ENCODE peak calls at places on chromosome 22, in four cellular contexts. H is HCT116, B is HepG2, Z is SK-N-SH. T is an unnamed sample.

GRCh38 chr22:46149493-46149997 is 781 bp upstream of the PPARA start:
- DNase-seq in H (no peak), B (no peak), Z (no peak), T (no peak)

GRCh38 chr22:39979458-39979857 is 15.3 kb upstream of the FAM83F start:
- DNase-seq in H (no peak), B (no peak), Z (no peak), T (no peak)

GRCh38 chr22:44220727-44221680 is 40.3 kb downstream of the PARVG start:
- DNase-seq in H (no peak), B (no peak), Z (no peak), T (no peak)

GRCh38 chr22:50167689-50168489 is 2.6 kb upstream of the PANX2 start:
- DNase-seq in H (no peak), B (no peak), Z (no peak), T (no peak)

GRCh38 chr22:48943567-48944432 is 883.9 kb downstream of the BRD1 start:
- DNase-seq in H (no peak), B (peak; percentile 97), Z (peak; percentile 82), T (no peak)

GRCh38 chr22:19343470-19343869 is 52.0 kb upstream of the CLTCL1 start:
- DNase-seq in H (no peak), B (no peak), Z (no peak), T (no peak)

GRCh38 chr22:39745789-39746188 is 147.8 kb downstream of the ENTHD1 start:
- DNase-seq in H (no peak), B (no peak), Z (no peak), T (no peak)

GRCh38 chr22:48490513-48491411 is 1336.9 kb downstream of the BRD1 start:
- DNase-seq in H (no peak), B (no peak), Z (no peak), T (no peak)

GRCh38 chr22:48941903-48942625 is 885.6 kb downstream of the BRD1 start:
- DNase-seq in H (no peak), B (no peak), Z (no peak), T (no peak)

GRCh38 chr22:41902932-41903421 is 11.9 kb downstream of the SHISA8 start:
- DNase-seq in H (no peak), B (no peak), Z (no peak), T (no peak)

GRCh38 chr22:39178206-39179111 is 26.0 kb upstream of the CBX7 start:
- DNase-seq in H (no peak), B (no peak), Z (no peak), T (no peak)

GRCh38 chr22:46353483-46354105 is 18.1 kb downstream of the TRMU start:
- DNase-seq in H (no peak), B (no peak), Z (no peak), T (no peak)

GRCh38 chr22:21712751-21713427 is 22.7 kb downstream of the YPEL1 start:
- DNase-seq in H (peak; percentile 68), B (peak; percentile 77), Z (peak; percentile 88), T (peak; percentile 75)

GRCh38 chr22:19565921-19566598 is 41.9 kb upstream of the CLDN5 start:
- DNase-seq in H (no peak), B (no peak), Z (no peak), T (no peak)

GRCh38 chr22:22820626-22821025 is 67.0 kb upstream of the IGLL5 start:
- DNase-seq in H (no peak), B (no peak), Z (no peak), T (no peak)

GRCh38 chr22:49198705-49199084 is 629.0 kb downstream of the BRD1 start:
- DNase-seq in H (no peak), B (no peak), Z (no peak), T (no peak)

GRCh38 chr22:23063539-23064380 is 6.6 kb upstream of the GNAZ start:
- DNase-seq in H (no peak), B (no peak), Z (peak; percentile 2), T (no peak)

GRCh38 chr22:20799449-20799848 is 25.5 kb downstream of the SERPIND1 start:
- DNase-seq in H (no peak), B (no peak), Z (no peak), T (peak; percentile 27)

GRCh38 chr22:44878483-44879300 is 126.3 kb downstream of the ARHGAP8 start:
- DNase-seq in H (no peak), B (no peak), Z (no peak), T (no peak)

GRCh38 chr22:20803696-20804324 is 29.9 kb downstream of the SERPIND1 start:
- DNase-seq in H (peak; percentile 3), B (peak; percentile 40), Z (peak; percentile 71), T (peak; percentile 16)

DNA sequence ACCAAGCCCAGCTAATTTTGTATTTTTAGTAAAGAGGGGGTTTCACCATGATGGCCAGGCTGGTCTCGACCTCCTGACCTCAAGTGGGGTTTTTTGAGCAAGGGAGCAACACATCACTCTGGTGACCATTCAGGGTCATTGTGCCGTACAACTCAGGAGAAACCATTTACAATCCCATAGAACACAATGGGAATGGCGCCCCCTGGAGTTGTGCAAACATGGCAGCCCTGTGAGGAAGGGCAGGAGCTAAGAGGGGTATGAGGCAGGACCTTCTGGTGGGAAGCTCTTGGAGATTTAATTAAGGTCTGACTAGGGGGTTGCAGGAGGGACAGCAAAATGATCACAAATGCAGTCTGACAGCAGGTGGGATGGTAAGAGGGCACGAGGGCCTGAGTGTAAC is 9.2 kb upstream of the CSF2RB start:
- DNase-seq in H (no peak), B (no peak), Z (no peak), T (no peak)
- TF ChIP-seq JUND in H (no peak), B (no peak), Z (no peak), T (no peak)

DNA sequence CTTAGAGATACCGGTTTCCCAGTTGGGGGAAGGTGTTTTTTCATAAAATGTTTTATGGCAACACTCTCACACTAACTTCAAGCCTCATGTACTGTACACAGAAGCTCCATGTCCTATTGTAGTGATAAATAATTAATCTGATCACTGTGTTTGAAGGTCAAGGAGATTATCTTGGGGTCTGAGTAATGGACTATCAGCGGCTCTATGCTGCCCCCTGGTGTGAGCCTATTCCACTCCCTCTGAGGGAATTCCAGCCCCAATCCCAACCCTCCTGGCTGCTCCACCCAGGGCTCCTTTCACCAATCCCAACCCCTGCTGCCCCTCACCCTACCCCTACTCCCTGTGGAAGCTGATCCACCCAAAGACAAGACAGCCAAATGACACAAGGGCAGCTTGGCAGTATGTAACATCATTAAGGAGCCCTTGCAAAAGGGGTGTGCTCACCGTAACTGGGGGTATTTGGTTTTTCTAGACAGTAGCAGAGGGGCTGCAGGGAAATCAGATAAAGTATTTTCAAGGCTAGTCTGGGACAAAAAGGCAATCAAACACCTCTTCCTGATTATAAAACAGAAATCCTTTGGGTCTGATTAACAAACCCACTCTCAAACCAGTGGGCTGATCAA is 22.3 kb downstream of the HPS4 start:
- DNase-seq in H (peak; percentile 18), B (peak; percentile 24), Z (peak; percentile 84), T (peak; percentile 18)
- TF ChIP-seq JUND in H (no peak), B (no peak), Z (no peak), T (no peak)

DNA sequence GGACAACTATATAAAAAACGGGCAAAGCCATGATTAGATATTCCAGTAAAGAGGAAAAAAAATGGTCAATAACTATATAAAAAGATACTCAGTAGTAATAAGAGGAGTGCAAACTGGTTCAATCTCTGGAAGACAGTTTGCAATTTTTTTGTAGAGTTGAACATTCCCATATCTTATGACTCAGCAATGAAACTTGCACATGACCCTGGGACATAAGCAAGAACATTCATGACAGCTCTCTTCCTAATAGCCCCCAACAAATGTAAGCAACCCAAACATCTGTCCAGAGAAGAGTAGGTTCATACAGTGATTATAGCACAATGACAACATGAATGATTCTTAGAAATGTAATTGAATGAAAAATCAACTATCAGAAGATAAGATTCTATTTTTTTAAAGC is 21.8 kb upstream of the CSF2RB start:
- DNase-seq in H (no peak), B (no peak), Z (no peak), T (no peak)
- TF ChIP-seq JUND in H (no peak), B (no peak), Z (no peak), T (no peak)

GRCh38 chr22:37010174-37010573 is 9.1 kb downstream of the TST start:
- DNase-seq in H (no peak), B (no peak), Z (no peak), T (no peak)
- TF ChIP-seq JUND in H (no peak), B (no peak), Z (no peak), T (no peak)

GRCh38 chr22:33108037-33108436 is 49.9 kb upstream of the SYN3 start:
- DNase-seq in H (no peak), B (no peak), Z (no peak), T (no peak)

GRCh38 chr22:33109532-33110148 is 51.5 kb upstream of the SYN3 start:
- DNase-seq in H (no peak), B (no peak), Z (no peak), T (no peak)

GRCh38 chr22:33101550-33101949 is 43.4 kb upstream of the SYN3 start:
- DNase-seq in H (no peak), B (no peak), Z (peak; percentile 58), T (no peak)

GRCh38 chr22:33104192-33104591 is 46.0 kb upstream of the SYN3 start:
- DNase-seq in H (no peak), B (no peak), Z (peak; percentile 34), T (no peak)

DNA sequence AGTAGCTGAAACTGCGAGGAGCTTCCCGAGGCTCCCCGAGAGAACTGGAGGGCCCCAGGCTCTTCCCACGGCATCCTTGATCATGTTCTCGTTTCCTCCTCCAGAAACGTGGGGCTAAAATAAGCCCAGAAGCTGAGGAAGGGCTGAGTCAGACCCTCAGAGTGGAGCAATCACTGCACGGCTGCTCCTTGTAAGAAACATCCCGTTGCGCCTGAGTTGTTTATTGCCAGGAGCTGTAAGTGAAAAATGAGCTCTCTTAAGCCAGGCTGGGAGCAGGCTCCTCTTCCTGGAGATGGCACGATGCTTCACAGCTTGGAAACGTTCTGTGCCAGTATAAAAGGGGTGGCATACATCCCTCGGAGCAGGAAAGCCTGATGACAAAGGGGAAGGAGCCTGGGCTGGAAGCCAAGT is 47.3 kb upstream of the SYN3 start:
- DNase-seq in H (no peak), B (no peak), Z (no peak), T (no peak)
- TF ChIP-seq JUND in H (no peak), B (no peak), Z (no peak), T (no peak)

GRCh38 chr22:35578836-35579575 is 38.1 kb downstream of the MB start:
- DNase-seq in H (no peak), B (no peak), Z (no peak), T (no peak)
- TF ChIP-seq JUND in H (no peak), B (no peak), Z (no peak), T (no peak)